ENCODE peak calls at places on chromosome 13, in six cellular contexts. One of them, this sample, is unnamed.

GRCh38 chr13:98450495-98451167 is 126.3 kb downstream of the STK24 start:
- DNase-seq in heart left ventricle: peak; percentile 78
- DNase-seq in stomach: no peak
- DNase-seq in left ventricle myocardium inferior: peak; percentile 68
- DNase-seq in colonic mucosa: no peak
- DNase-seq in transverse colon: no peak
- DNase-seq in this sample: no peak

GRCh38 chr13:86585826-86586225 is 786.6 kb upstream of the SLITRK6 start:
- DNase-seq in heart left ventricle: peak; percentile 49
- DNase-seq in stomach: no peak
- DNase-seq in left ventricle myocardium inferior: peak; percentile 16
- DNase-seq in colonic mucosa: peak; percentile 36
- DNase-seq in transverse colon: peak; percentile 26
- DNase-seq in this sample: peak; percentile 53

GRCh38 chr13:36829753-36830152 is 10.7 kb downstream of the RFXAP start:
- DNase-seq in heart left ventricle: no peak
- DNase-seq in stomach: no peak
- DNase-seq in left ventricle myocardium inferior: no peak
- DNase-seq in colonic mucosa: no peak
- DNase-seq in transverse colon: no peak
- DNase-seq in this sample: no peak

GRCh38 chr13:92224052-92224821 is 825.8 kb downstream of the GPC5 start:
- DNase-seq in heart left ventricle: peak; percentile 24
- DNase-seq in stomach: no peak
- DNase-seq in left ventricle myocardium inferior: no peak
- DNase-seq in colonic mucosa: no peak
- DNase-seq in transverse colon: no peak
- DNase-seq in this sample: peak; percentile 71

GRCh38 chr13:46559272-46559805 is 6.4 kb downstream of the LRCH1 start:
- DNase-seq in heart left ventricle: no peak
- DNase-seq in stomach: no peak
- DNase-seq in left ventricle myocardium inferior: no peak
- DNase-seq in colonic mucosa: no peak
- DNase-seq in transverse colon: no peak
- DNase-seq in this sample: no peak

GRCh38 chr13:113653264-113654174 is 4.5 kb downstream of the ATP4B start:
- DNase-seq in heart left ventricle: no peak
- DNase-seq in stomach: peak; percentile 24
- DNase-seq in left ventricle myocardium inferior: peak; percentile 7
- DNase-seq in colonic mucosa: no peak
- DNase-seq in transverse colon: peak; percentile 3
- DNase-seq in this sample: peak; percentile 8

GRCh38 chr13:114296448-114296847 is 15.0 kb downstream of the UPF3A start:
- DNase-seq in heart left ventricle: no peak
- DNase-seq in stomach: no peak
- DNase-seq in left ventricle myocardium inferior: no peak
- DNase-seq in colonic mucosa: no peak
- DNase-seq in transverse colon: no peak
- DNase-seq in this sample: no peak

GRCh38 chr13:35760678-35761308 is 284.3 kb upstream of the MAB21L1 start:
- DNase-seq in heart left ventricle: no peak
- DNase-seq in stomach: no peak
- DNase-seq in left ventricle myocardium inferior: no peak
- DNase-seq in colonic mucosa: no peak
- DNase-seq in transverse colon: no peak
- DNase-seq in this sample: no peak

GRCh38 chr13:90105276-90105675 is 1242.2 kb upstream of the MIR17HG start:
- DNase-seq in heart left ventricle: no peak
- DNase-seq in stomach: no peak
- DNase-seq in left ventricle myocardium inferior: no peak
- DNase-seq in colonic mucosa: no peak
- DNase-seq in transverse colon: no peak
- DNase-seq in this sample: peak; percentile 26

GRCh38 chr13:38868870-38869269 is 121.8 kb downstream of the STOML3 start:
- DNase-seq in heart left ventricle: no peak
- DNase-seq in stomach: no peak
- DNase-seq in left ventricle myocardium inferior: no peak
- DNase-seq in colonic mucosa: no peak
- DNase-seq in transverse colon: no peak
- DNase-seq in this sample: no peak

GRCh38 chr13:43006893-43007631 is 15.0 kb upstream of the EPSTI1 start:
- DNase-seq in heart left ventricle: no peak
- DNase-seq in stomach: no peak
- DNase-seq in left ventricle myocardium inferior: no peak
- DNase-seq in colonic mucosa: no peak
- DNase-seq in transverse colon: no peak
- DNase-seq in this sample: peak; percentile 42

GRCh38 chr13:113650731-113651148 is 7.3 kb downstream of the ATP4B start:
- DNase-seq in heart left ventricle: no peak
- DNase-seq in stomach: peak; percentile 24
- DNase-seq in left ventricle myocardium inferior: peak; percentile 10
- DNase-seq in colonic mucosa: no peak
- DNase-seq in transverse colon: peak; percentile 5
- DNase-seq in this sample: no peak

GRCh38 chr13:59034198-59034597 is 1129.5 kb downstream of the DIAPH3 start:
- DNase-seq in heart left ventricle: no peak
- DNase-seq in stomach: no peak
- DNase-seq in left ventricle myocardium inferior: no peak
- DNase-seq in colonic mucosa: no peak
- DNase-seq in transverse colon: no peak
- DNase-seq in this sample: no peak

GRCh38 chr13:100584901-100585300 is 3.7 kb downstream of the GGACT start:
- DNase-seq in heart left ventricle: no peak
- DNase-seq in stomach: no peak
- DNase-seq in left ventricle myocardium inferior: no peak
- DNase-seq in colonic mucosa: no peak
- DNase-seq in transverse colon: no peak
- DNase-seq in this sample: no peak

GRCh38 chr13:77815330-77815729 is 103.3 kb downstream of the EDNRB start:
- DNase-seq in heart left ventricle: no peak
- DNase-seq in stomach: no peak
- DNase-seq in left ventricle myocardium inferior: no peak
- DNase-seq in colonic mucosa: no peak
- DNase-seq in transverse colon: no peak
- DNase-seq in this sample: peak; percentile 62

GRCh38 chr13:82661126-82661525 is 1221.1 kb downstream of the SLITRK1 start:
- DNase-seq in heart left ventricle: no peak
- DNase-seq in stomach: no peak
- DNase-seq in left ventricle myocardium inferior: no peak
- DNase-seq in colonic mucosa: no peak
- DNase-seq in transverse colon: no peak
- DNase-seq in this sample: no peak

GRCh38 chr13:20579193-20579592 is 12.2 kb downstream of the IFT88 start:
- DNase-seq in heart left ventricle: no peak
- DNase-seq in stomach: no peak
- DNase-seq in left ventricle myocardium inferior: no peak
- DNase-seq in colonic mucosa: no peak
- DNase-seq in transverse colon: no peak
- DNase-seq in this sample: no peak

DNA sequence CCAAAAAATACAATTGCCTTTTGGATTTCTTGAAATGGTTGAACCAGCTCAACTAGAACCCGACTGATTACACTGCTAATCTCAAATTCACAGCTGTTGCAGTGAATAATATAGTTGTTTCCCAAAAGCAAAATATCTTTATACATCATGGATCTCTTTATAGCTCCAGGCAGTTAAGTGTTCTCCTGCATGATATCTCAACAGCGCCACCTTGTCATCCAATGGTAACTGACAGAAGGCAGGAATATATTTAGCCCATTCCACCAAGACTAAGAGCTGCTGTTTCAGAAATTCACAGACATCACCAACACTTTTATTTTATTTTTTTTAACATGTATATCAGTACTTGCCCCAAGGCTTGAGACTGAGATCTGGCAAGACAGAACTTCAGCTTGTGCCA is 1141.0 kb upstream of the PRR20A start:
- DNase-seq in heart left ventricle: no peak
- DNase-seq in stomach: no peak
- DNase-seq in left ventricle myocardium inferior: no peak
- DNase-seq in colonic mucosa: no peak
- DNase-seq in transverse colon: no peak
- DNase-seq in this sample: peak; percentile 17
- TF ChIP-seq CTCF in heart left ventricle: no peak
- TF ChIP-seq CTCF in stomach: no peak
- TF ChIP-seq CTCF in left ventricle myocardium inferior: no peak
- TF ChIP-seq CTCF in colonic mucosa: no peak
- TF ChIP-seq CTCF in transverse colon: no peak
- TF ChIP-seq CTCF in this sample: no peak

GRCh38 chr13:102742506-102742905 is 31.1 kb downstream of the TEX30 start:
- DNase-seq in heart left ventricle: no peak
- DNase-seq in stomach: no peak
- DNase-seq in left ventricle myocardium inferior: no peak
- DNase-seq in colonic mucosa: no peak
- DNase-seq in transverse colon: no peak
- DNase-seq in this sample: no peak
- TF ChIP-seq CTCF in heart left ventricle: no peak
- TF ChIP-seq CTCF in stomach: no peak
- TF ChIP-seq CTCF in left ventricle myocardium inferior: no peak
- TF ChIP-seq CTCF in colonic mucosa: no peak
- TF ChIP-seq CTCF in transverse colon: no peak
- TF ChIP-seq CTCF in this sample: no peak

DNA sequence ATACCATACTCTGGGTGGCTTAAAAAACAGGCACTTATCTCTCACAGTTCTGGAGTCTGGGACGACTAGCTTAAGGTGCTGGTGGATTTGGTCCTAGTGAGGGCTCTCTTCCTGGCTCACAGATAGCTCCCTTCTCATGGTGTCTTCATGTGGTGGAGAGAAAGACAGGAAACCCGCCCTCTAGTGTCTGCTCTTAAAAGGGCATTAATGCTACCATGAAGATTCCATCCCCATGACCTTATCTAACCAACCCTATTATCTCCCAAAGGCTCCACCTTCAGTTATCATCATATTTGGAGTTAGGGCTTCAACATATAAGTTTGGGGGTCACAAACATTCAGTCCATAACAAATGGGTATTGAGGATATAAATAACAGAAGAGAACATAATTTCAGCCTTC is 139.4 kb downstream of the HS6ST3 start:
- DNase-seq in heart left ventricle: no peak
- DNase-seq in stomach: no peak
- DNase-seq in left ventricle myocardium inferior: no peak
- DNase-seq in colonic mucosa: no peak
- DNase-seq in transverse colon: no peak
- DNase-seq in this sample: peak; percentile 60
- TF ChIP-seq CTCF in heart left ventricle: peak; percentile 39
- TF ChIP-seq CTCF in stomach: peak; percentile 17
- TF ChIP-seq CTCF in left ventricle myocardium inferior: peak; percentile 54
- TF ChIP-seq CTCF in colonic mucosa: no peak
- TF ChIP-seq CTCF in transverse colon: peak; percentile 28
- TF ChIP-seq CTCF in this sample: peak; percentile 47

DNA sequence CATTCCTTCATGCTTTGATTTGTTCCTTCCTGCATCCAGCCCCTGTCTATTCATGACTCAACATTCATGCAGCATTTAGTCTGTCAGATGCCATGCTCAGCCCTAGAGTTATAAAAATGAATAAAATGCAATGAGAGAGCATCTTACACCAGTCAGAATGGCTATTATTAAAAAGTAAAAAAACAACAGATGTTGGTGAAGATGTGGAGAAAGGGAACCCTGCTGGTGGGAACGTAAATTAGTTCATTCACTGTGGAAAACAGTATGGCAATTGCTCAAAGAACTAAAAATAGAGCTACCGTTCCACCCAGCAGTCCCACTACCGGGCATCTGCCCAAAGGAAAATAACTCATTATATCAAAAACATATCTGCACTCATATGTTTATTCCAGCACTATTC is 70.0 kb upstream of the GTF3A start:
- DNase-seq in heart left ventricle: no peak
- DNase-seq in stomach: no peak
- DNase-seq in left ventricle myocardium inferior: no peak
- DNase-seq in colonic mucosa: no peak
- DNase-seq in transverse colon: no peak
- DNase-seq in this sample: no peak
- TF ChIP-seq CTCF in heart left ventricle: peak; percentile 13
- TF ChIP-seq CTCF in stomach: no peak
- TF ChIP-seq CTCF in left ventricle myocardium inferior: peak; percentile 34
- TF ChIP-seq CTCF in colonic mucosa: no peak
- TF ChIP-seq CTCF in transverse colon: peak; percentile 19
- TF ChIP-seq CTCF in this sample: no peak

GRCh38 chr13:67366533-67366932 is 136.4 kb upstream of the PCDH9 start:
- DNase-seq in heart left ventricle: no peak
- DNase-seq in stomach: no peak
- DNase-seq in left ventricle myocardium inferior: no peak
- DNase-seq in colonic mucosa: no peak
- DNase-seq in transverse colon: no peak
- DNase-seq in this sample: peak; percentile 26
- TF ChIP-seq CTCF in heart left ventricle: no peak
- TF ChIP-seq CTCF in stomach: no peak
- TF ChIP-seq CTCF in left ventricle myocardium inferior: no peak
- TF ChIP-seq CTCF in colonic mucosa: no peak
- TF ChIP-seq CTCF in transverse colon: no peak
- TF ChIP-seq CTCF in this sample: peak; percentile 7

GRCh38 chr13:61685683-61686013 is 270.0 kb upstream of the PCDH20 start:
- DNase-seq in heart left ventricle: no peak
- DNase-seq in stomach: no peak
- DNase-seq in left ventricle myocardium inferior: no peak
- DNase-seq in colonic mucosa: no peak
- DNase-seq in transverse colon: no peak
- DNase-seq in this sample: peak; percentile 46
- TF ChIP-seq CTCF in heart left ventricle: no peak
- TF ChIP-seq CTCF in stomach: peak; percentile 13
- TF ChIP-seq CTCF in left ventricle myocardium inferior: no peak
- TF ChIP-seq CTCF in colonic mucosa: no peak
- TF ChIP-seq CTCF in transverse colon: no peak
- TF ChIP-seq CTCF in this sample: peak; percentile 13

DNA sequence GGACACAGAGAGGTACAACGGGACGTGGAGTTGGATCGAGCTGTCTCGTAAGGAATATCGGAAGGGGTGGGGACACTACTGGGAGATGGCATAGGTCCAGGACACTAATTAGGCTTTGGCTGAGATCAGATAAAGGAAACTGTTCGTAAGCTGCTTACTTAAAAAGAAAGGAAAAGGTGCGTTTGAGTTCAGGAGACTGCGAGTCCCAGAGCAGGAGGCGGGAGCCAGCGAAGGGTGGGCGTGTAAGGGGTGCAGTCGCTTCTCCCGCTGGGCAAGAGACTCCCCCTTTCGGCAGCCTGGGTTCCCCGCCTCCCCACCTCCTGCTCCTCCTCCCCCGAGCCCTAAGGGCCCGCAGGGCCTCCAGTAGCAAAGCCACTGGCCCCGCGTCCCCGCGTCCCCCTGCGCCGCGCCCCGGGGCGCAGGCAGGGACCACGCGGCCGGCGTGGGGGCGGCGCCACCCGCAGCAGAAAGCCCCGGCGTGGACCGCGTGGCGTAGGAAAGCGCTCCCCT is 571 bp downstream of the ABCC4 start:
- DNase-seq in heart left ventricle: peak; percentile 59
- DNase-seq in stomach: peak; percentile 30
- DNase-seq in left ventricle myocardium inferior: peak; percentile 64
- DNase-seq in colonic mucosa: peak; percentile 61
- DNase-seq in transverse colon: peak; percentile 63
- DNase-seq in this sample: peak; percentile 38
- TF ChIP-seq CTCF in heart left ventricle: peak; percentile 23
- TF ChIP-seq CTCF in stomach: no peak
- TF ChIP-seq CTCF in left ventricle myocardium inferior: no peak
- TF ChIP-seq CTCF in colonic mucosa: no peak
- TF ChIP-seq CTCF in transverse colon: no peak
- TF ChIP-seq CTCF in this sample: no peak